ENCODE peak calls at places on chromosomes 3 and 15, in five cellular contexts. O is tibial nerve, C is IMR-90, B is H9, Z is AG04450. K is an unnamed sample. For H3K9me3, the result is how much of the 10 kb centered on the place peaks cover.

GRCh38 chr15:75231836-75232235 is 26.3 kb upstream of the GOLGA6C start:
- DNase-seq in O (no peak), C (no peak), Z (no peak), B (no peak), K (no peak)

GRCh38 chr3:13338231-13338630 is 81.9 kb downstream of the NUP210 start:
- DNase-seq in O (no peak), C (peak), Z (no peak), B (no peak), K (no peak)

GRCh38 chr3:195187609-195188529 is 83.1 kb downstream of the XXYLT1 start:
- DNase-seq in Z (no peak), O (no peak), B (no peak), C (peak), K (no peak)

GRCh38 chr3:111412656-111413055 is 129.3 kb upstream of the CD96 start:
- DNase-seq in Z (no peak), B (no peak), C (no peak), O (no peak), K (no peak)

GRCh38 chr15:42152196-42152920 is 4.1 kb downstream of the PLA2G4F start:
- DNase-seq in C (no peak), Z (no peak), O (no peak), B (no peak), K (no peak)

GRCh38 chr15:89627256-89627970 is 27.9 kb downstream of the KIF7 start:
- DNase-seq in C (no peak), Z (no peak), O (no peak), B (no peak), K (no peak)

GRCh38 chr3:151567477-151567876 is 106.6 kb upstream of the IGSF10 start:
- DNase-seq in C (no peak), B (no peak), Z (no peak), O (no peak), K (no peak)

GRCh38 chr3:6928064-6928463 is 67.1 kb downstream of the GRM7 start:
- DNase-seq in C (no peak), O (no peak), Z (no peak), B (no peak), K (no peak)

GRCh38 chr15:25727116-25727515 is 136.0 kb downstream of the ATP10A start:
- DNase-seq in B (no peak), Z (no peak), C (no peak), O (no peak), K (no peak)
- H3K9me3 ChIP-seq in B (under half), Z (under half), C (under half), O (under half), K (under half)

GRCh38 chr3:175002732-175003143 is 143.6 kb downstream of the NAALADL2 start:
- DNase-seq in B (no peak), C (peak), O (no peak), Z (peak), K (no peak)
- H3K27ac ChIP-seq in B (no peak), C (peak), O (no peak), Z (peak), K (no peak)

GRCh38 chr3:76900571-76900970 is 139.3 kb upstream of the ROBO2 start:
- DNase-seq in B (no peak), Z (peak), C (peak), O (no peak), K (no peak)
- H3K9me3 ChIP-seq in B (under half), Z (under half), C (under half), O (under half), K (under half)

GRCh38 chr3:42926310-42926709 is 20.4 kb downstream of the ZNF662 start:
- DNase-seq in O (no peak), B (no peak), C (no peak), Z (no peak), K (no peak)

GRCh38 chr3:42923606-42924005 is 17.7 kb downstream of the ZNF662 start:
- DNase-seq in B (no peak), Z (no peak), O (no peak), C (no peak), K (no peak)
- H3K27ac ChIP-seq in B (no peak), Z (no peak), O (no peak), C (no peak), K (no peak)

GRCh38 chr15:20409247-20409646 is 132.4 kb downstream of the GOLGA6L6 start:
- DNase-seq in B (no peak), O (no peak), C (no peak), Z (no peak), K (no peak)

DNA sequence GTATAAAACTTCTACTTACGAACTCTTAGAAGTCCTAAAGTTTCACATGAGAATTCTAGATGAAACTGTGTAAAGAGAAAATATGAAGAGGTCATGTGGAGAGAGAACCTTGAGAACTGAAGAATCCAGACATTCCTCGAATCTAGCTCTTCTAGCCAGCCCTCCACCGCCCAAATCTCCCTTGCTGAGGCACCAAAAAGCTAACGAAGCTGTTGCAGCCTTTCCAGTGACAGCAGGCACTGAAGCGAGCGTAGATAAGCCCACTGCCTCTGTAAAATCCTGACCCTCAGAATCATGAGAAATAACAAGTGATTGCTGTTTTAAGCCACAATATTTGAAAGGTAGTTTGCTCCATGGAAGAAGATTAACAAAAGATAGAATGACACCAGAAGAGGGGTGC is 134.0 kb downstream of the GOLGA6L6 start:
- DNase-seq in B (no peak), C (no peak), O (no peak), Z (no peak), K (no peak)
- H3K9me3 ChIP-seq in B (half or more), C (under half), O (under half), Z (under half), K (under half)

GRCh38 chr3:170046269-170047132 is 8.7 kb downstream of the GPR160 start:
- DNase-seq in C (no peak), B (no peak), O (no peak), Z (no peak), K (no peak)
- H3K27ac ChIP-seq in C (no peak), B (no peak), O (no peak), Z (no peak), K (no peak)

GRCh38 chr3:149830902-149831301 is 17.9 kb downstream of the RNF13 start:
- DNase-seq in Z (no peak), C (no peak), B (no peak), O (no peak), K (no peak)

GRCh38 chr3:149828390-149828789 is 15.4 kb downstream of the RNF13 start:
- DNase-seq in Z (no peak), C (no peak), B (no peak), O (no peak), K (no peak)

GRCh38 chr3:149833241-149833640 is 20.2 kb downstream of the RNF13 start:
- DNase-seq in C (no peak), B (no peak), Z (no peak), O (no peak), K (no peak)

GRCh38 chr3:149831321-149831720 is 18.3 kb downstream of the RNF13 start:
- DNase-seq in Z (no peak), O (no peak), C (no peak), B (no peak), K (no peak)

DNA sequence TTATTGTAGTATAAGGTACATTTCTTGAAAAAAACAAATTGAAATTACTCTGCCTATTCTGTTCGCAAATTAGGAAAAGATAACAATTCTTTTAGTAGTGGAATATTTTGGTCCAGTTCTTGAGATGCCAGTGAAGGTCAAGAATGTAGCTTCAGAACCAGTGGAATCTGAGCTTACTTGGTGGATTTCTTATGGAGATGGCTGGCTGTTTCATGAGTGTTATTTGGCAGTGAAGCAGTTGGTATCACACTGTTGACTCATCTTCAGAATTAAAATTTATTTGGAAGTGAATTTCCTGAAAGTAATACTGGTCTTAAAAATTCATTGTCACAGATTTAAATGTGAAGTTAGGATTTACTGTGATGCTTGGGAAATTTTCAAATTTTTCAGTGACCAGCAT is 19.1 kb downstream of the RNF13 start:
- DNase-seq in Z (no peak), C (peak), B (no peak), O (no peak), K (no peak)
- H3K9me3 ChIP-seq in Z (under half), C (under half), B (under half), O (under half), K (under half)

GRCh38 chr3:119517112-119517511 is 18.8 kb downstream of the TIMMDC1 start:
- DNase-seq in C (no peak), O (no peak), B (no peak), Z (no peak), K (no peak)
- H3K27ac ChIP-seq in C (no peak), O (no peak), B (no peak), Z (no peak), K (no peak)

K was measured in CD8-positive, alpha-beta memory T cell.